ENCODE peak calls at places on chromosomes 5 and 9, in eight cellular contexts. I, E, G, H, P, B, Z and L are unnamed samples.

GRCh38 chr5:37029436-37029835 is 152.9 kb downstream of the NIPBL start:
- DNase-seq in P (no peak), I (no peak), G (no peak), Z (no peak), B (no peak), H (no peak), E (no peak), L (no peak)

GRCh38 chr5:178298283-178298807 is 65.7 kb upstream of the PHYKPL start:
- DNase-seq in B (no peak), P (no peak), E (no peak), H (no peak), Z (no peak), I (no peak), G (peak), L (no peak)

GRCh38 chr9:89902450-89902849 is 297.6 kb downstream of the GADD45G start:
- DNase-seq in G (no peak), Z (no peak), I (no peak), E (no peak), B (no peak), H (no peak), P (no peak), L (no peak)

GRCh38 chr5:179795049-179795862 is 1.5 kb downstream of the LTC4S start:
- DNase-seq in P (no peak), B (peak), G (no peak), Z (no peak), E (no peak), H (no peak), I (no peak), L (no peak)

GRCh38 chr5:3099526-3099925 is 348.0 kb upstream of the IRX2 start:
- DNase-seq in B (no peak), Z (no peak), P (no peak), H (no peak), G (no peak), E (no peak), I (no peak), L (no peak)

GRCh38 chr5:124580925-124581821 is 165.3 kb downstream of the ZNF608 start:
- DNase-seq in B (no peak), Z (no peak), P (no peak), E (peak), H (no peak), I (no peak), G (no peak), L (no peak)

GRCh38 chr5:174323878-174324281 is 278.4 kb downstream of the NSG2 start:
- DNase-seq in E (no peak), P (no peak), G (no peak), Z (no peak), B (peak), I (no peak), H (no peak), L (no peak)

GRCh38 chr5:51033215-51033614 is 350.0 kb upstream of the ISL1 start:
- DNase-seq in E (no peak), H (no peak), G (no peak), Z (no peak), P (no peak), I (no peak), B (no peak), L (no peak)

GRCh38 chr5:179668404-179668803 is 12.4 kb downstream of the CBY3 start:
- DNase-seq in G (no peak), B (peak), H (no peak), P (peak), E (no peak), Z (no peak), I (no peak), L (no peak)

GRCh38 chr9:37904647-37905505 is 949 bp upstream of the SLC25A51 start:
- DNase-seq in E (no peak), P (peak), H (no peak), G (no peak), Z (no peak), B (no peak), I (peak), L (no peak)

GRCh38 chr5:32540446-32540845 is 44.9 kb upstream of the SUB1 start:
- DNase-seq in G (no peak), H (no peak), P (no peak), B (peak), E (no peak), Z (no peak), I (no peak), L (no peak)

GRCh38 chr5:142737169-142737568 is 33.0 kb upstream of the ARHGAP26 start:
- DNase-seq in Z (no peak), I (no peak), E (no peak), H (no peak), B (peak), G (no peak), P (no peak), L (no peak)

GRCh38 chr9:34501889-34502425 is 20.8 kb downstream of the ENHO start:
- DNase-seq in G (no peak), H (peak), E (no peak), B (no peak), P (peak), Z (no peak), I (no peak), L (no peak)

GRCh38 chr9:121201045-121201737 is 478 bp downstream of the RAB14 start:
- DNase-seq in H (no peak), B (peak), I (peak), G (peak), E (peak), Z (peak), P (no peak), L (peak)

GRCh38 chr5:149694007-149694406 is 36.1 kb upstream of the PPARGC1B start:
- DNase-seq in Z (no peak), G (no peak), P (no peak), E (no peak), I (no peak), H (no peak), B (no peak), L (no peak)
- TF ChIP-seq CTCF in Z (no peak), G (no peak), P (no peak), E (no peak), I (no peak), H (no peak), B (no peak), L (no peak)

GRCh38 chr5:60446917-60447316 is 253.0 kb downstream of the DEPDC1B start:
- DNase-seq in B (no peak), P (no peak), I (no peak), Z (no peak), G (no peak), E (no peak), H (no peak), L (no peak)

GRCh38 chr5:60445427-60445826 is 254.5 kb downstream of the DEPDC1B start:
- DNase-seq in I (no peak), P (no peak), B (no peak), E (no peak), G (no peak), Z (no peak), H (no peak), L (no peak)

GRCh38 chr5:60453186-60453976 is 246.6 kb downstream of the DEPDC1B start:
- DNase-seq in I (no peak), G (no peak), B (no peak), Z (no peak), P (no peak), H (no peak), E (no peak), L (no peak)

GRCh38 chr5:60447488-60447920 is 252.5 kb downstream of the DEPDC1B start:
- DNase-seq in Z (no peak), P (no peak), B (no peak), I (no peak), H (no peak), G (no peak), E (no peak), L (no peak)
- TF ChIP-seq CTCF in Z (no peak), P (no peak), B (no peak), I (no peak), H (no peak), G (no peak), E (no peak), L (no peak)

GRCh38 chr5:7073666-7074065 is 322.3 kb upstream of the ADCY2 start:
- DNase-seq in Z (no peak), H (no peak), B (no peak), E (no peak), P (no peak), G (no peak), I (no peak), L (no peak)
- TF ChIP-seq CTCF in Z (no peak), H (no peak), B (no peak), E (no peak), P (no peak), G (no peak), I (no peak), L (no peak)

GRCh38 chr9:74006935-74007334 is 490.2 kb upstream of the RORB start:
- DNase-seq in E (no peak), B (no peak), G (no peak), I (no peak), Z (no peak), H (no peak), P (no peak), L (no peak)
- TF ChIP-seq CTCF in E (no peak), B (peak), G (no peak), I (no peak), Z (no peak), H (no peak), P (no peak), L (no peak)

GRCh38 chr5:95646569-95647330 is at the start of gene RFESD:
- DNase-seq in I (peak), Z (peak), P (peak), E (peak), B (peak), G (peak), H (peak), L (peak)
- TF ChIP-seq CTCF in I (no peak), Z (peak), P (peak), E (peak), B (peak), G (peak), H (peak), L (no peak)

GRCh38 chr5:24747327-24747726 is 102.5 kb upstream of the CDH10 start:
- DNase-seq in G (no peak), Z (no peak), B (no peak), I (no peak), H (no peak), P (no peak), E (no peak), L (no peak)
- TF ChIP-seq CTCF in G (no peak), Z (no peak), B (no peak), I (no peak), H (no peak), P (no peak), E (no peak), L (no peak)

DNA sequence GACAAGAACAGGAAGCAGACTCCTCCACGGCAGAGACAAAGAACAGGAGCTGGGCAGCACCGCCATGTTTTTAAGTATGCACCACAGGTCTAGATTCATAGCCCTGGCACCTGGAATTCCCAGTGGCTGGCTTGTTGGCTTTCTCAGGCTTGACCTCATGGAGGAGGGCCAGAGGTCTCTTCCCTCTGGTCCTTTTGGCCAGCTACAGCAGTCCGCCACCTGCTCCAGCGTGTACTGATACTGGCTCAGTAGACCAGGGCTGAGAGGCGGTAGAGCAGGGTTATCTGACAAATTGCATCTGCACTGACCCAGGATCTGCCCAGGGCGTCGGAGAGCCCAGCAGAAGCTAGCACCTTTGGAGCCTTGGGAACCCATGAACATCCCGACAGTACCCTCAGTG is 90.6 kb upstream of the OTULINL start:
- DNase-seq in E (no peak), I (no peak), B (no peak), G (no peak), Z (no peak), H (no peak), P (no peak), L (no peak)
- TF ChIP-seq CTCF in E (no peak), I (no peak), B (no peak), G (no peak), Z (no peak), H (no peak), P (no peak), L (no peak)